ENCODE peak calls at places on chromosomes 5 and 9, in eight cellular contexts. One of them, this sample, is unnamed.
A peak's percentile ranks its signal among the peaks of the same experiment; 100 is the strongest.

GRCh38 chr9:77820293-77820954 is 172.3 kb upstream of the GNA14 start:
- DNase-seq in A549: peak; percentile 47
- DNase-seq in upper lobe of right lung: no peak
- DNase-seq in AG09319: no peak
- DNase-seq in fibroblast of pulmonary artery: peak; percentile 62
- DNase-seq in endodermal cell: no peak
- DNase-seq in psoas muscle: no peak
- DNase-seq in Calu3: no peak
- DNase-seq in this sample: no peak

GRCh38 chr9:137407590-137408300 is 15.2 kb downstream of the EXD3 start:
- DNase-seq in upper lobe of right lung: no peak
- DNase-seq in fibroblast of pulmonary artery: no peak
- DNase-seq in AG09319: no peak
- DNase-seq in A549: no peak
- DNase-seq in Calu3: no peak
- DNase-seq in psoas muscle: peak; percentile 60
- DNase-seq in endodermal cell: no peak
- DNase-seq in this sample: no peak

GRCh38 chr9:133783331-133783731 is 45.2 kb upstream of the SARDH start:
- DNase-seq in AG09319: no peak
- DNase-seq in Calu3: no peak
- DNase-seq in endodermal cell: peak; percentile 22
- DNase-seq in fibroblast of pulmonary artery: no peak
- DNase-seq in upper lobe of right lung: no peak
- DNase-seq in psoas muscle: no peak
- DNase-seq in A549: no peak
- DNase-seq in this sample: no peak

GRCh38 chr9:111349766-111350165 is 19.7 kb upstream of the OR2K2 start:
- DNase-seq in fibroblast of pulmonary artery: no peak
- DNase-seq in A549: no peak
- DNase-seq in psoas muscle: no peak
- DNase-seq in Calu3: no peak
- DNase-seq in upper lobe of right lung: no peak
- DNase-seq in endodermal cell: no peak
- DNase-seq in AG09319: no peak
- DNase-seq in this sample: no peak

GRCh38 chr5:34789021-34789531 is 49.9 kb upstream of the TTC23L start:
- DNase-seq in Calu3: no peak
- DNase-seq in fibroblast of pulmonary artery: peak; percentile 73
- DNase-seq in AG09319: no peak
- DNase-seq in psoas muscle: peak; percentile 17
- DNase-seq in upper lobe of right lung: no peak
- DNase-seq in A549: no peak
- DNase-seq in endodermal cell: no peak
- DNase-seq in this sample: no peak

GRCh38 chr9:83475741-83476140 is 62.5 kb downstream of the FRMD3 start:
- DNase-seq in endodermal cell: no peak
- DNase-seq in fibroblast of pulmonary artery: no peak
- DNase-seq in Calu3: no peak
- DNase-seq in AG09319: no peak
- DNase-seq in A549: no peak
- DNase-seq in psoas muscle: no peak
- DNase-seq in upper lobe of right lung: no peak
- DNase-seq in this sample: no peak

GRCh38 chr9:106964329-106964728 is 101.4 kb downstream of the ZNF462 start:
- DNase-seq in AG09319: no peak
- DNase-seq in fibroblast of pulmonary artery: no peak
- DNase-seq in Calu3: no peak
- DNase-seq in endodermal cell: no peak
- DNase-seq in psoas muscle: no peak
- DNase-seq in A549: no peak
- DNase-seq in upper lobe of right lung: no peak
- DNase-seq in this sample: no peak

GRCh38 chr9:19782005-19782404 is 6.8 kb downstream of the SLC24A2 start:
- DNase-seq in upper lobe of right lung: no peak
- DNase-seq in fibroblast of pulmonary artery: peak; percentile 39
- DNase-seq in Calu3: no peak
- DNase-seq in A549: no peak
- DNase-seq in psoas muscle: no peak
- DNase-seq in AG09319: no peak
- DNase-seq in endodermal cell: peak; percentile 60
- DNase-seq in this sample: no peak

GRCh38 chr9:127562841-127563523 is 49.1 kb upstream of the STXBP1 start:
- DNase-seq in endodermal cell: no peak
- DNase-seq in fibroblast of pulmonary artery: peak; percentile 76
- DNase-seq in Calu3: peak; percentile 38
- DNase-seq in AG09319: no peak
- DNase-seq in psoas muscle: no peak
- DNase-seq in A549: peak; percentile 71
- DNase-seq in upper lobe of right lung: peak; percentile 83
- DNase-seq in this sample: no peak

GRCh38 chr5:112253478-112254250 is 165.4 kb downstream of the EPB41L4A start:
- DNase-seq in upper lobe of right lung: no peak
- DNase-seq in endodermal cell: no peak
- DNase-seq in psoas muscle: peak; percentile 35
- DNase-seq in Calu3: no peak
- DNase-seq in fibroblast of pulmonary artery: peak; percentile 87
- DNase-seq in A549: no peak
- DNase-seq in AG09319: no peak
- DNase-seq in this sample: no peak

GRCh38 chr9:35844628-35845301 is 15.7 kb downstream of the TMEM8B start:
- DNase-seq in endodermal cell: no peak
- DNase-seq in AG09319: peak; percentile 80
- DNase-seq in psoas muscle: no peak
- DNase-seq in A549: no peak
- DNase-seq in fibroblast of pulmonary artery: peak; percentile 93
- DNase-seq in upper lobe of right lung: no peak
- DNase-seq in Calu3: peak; percentile 52
- DNase-seq in this sample: no peak

GRCh38 chr5:82470185-82470584 is 192.0 kb upstream of the RPS23 start:
- DNase-seq in fibroblast of pulmonary artery: peak; percentile 3
- DNase-seq in A549: no peak
- DNase-seq in endodermal cell: no peak
- DNase-seq in AG09319: no peak
- DNase-seq in upper lobe of right lung: no peak
- DNase-seq in psoas muscle: no peak
- DNase-seq in Calu3: no peak
- DNase-seq in this sample: no peak

GRCh38 chr5:10478436-10478835 is 36.8 kb downstream of the ROPN1L start:
- DNase-seq in endodermal cell: no peak
- DNase-seq in fibroblast of pulmonary artery: no peak
- DNase-seq in upper lobe of right lung: no peak
- DNase-seq in psoas muscle: no peak
- DNase-seq in AG09319: no peak
- DNase-seq in Calu3: no peak
- DNase-seq in A549: no peak
- DNase-seq in this sample: no peak

GRCh38 chr5:66958126-66958983 is 238.2 kb downstream of the CD180 start:
- DNase-seq in endodermal cell: no peak
- DNase-seq in AG09319: no peak
- DNase-seq in fibroblast of pulmonary artery: peak; percentile 75
- DNase-seq in upper lobe of right lung: no peak
- DNase-seq in Calu3: no peak
- DNase-seq in psoas muscle: no peak
- DNase-seq in A549: no peak
- DNase-seq in this sample: no peak

GRCh38 chr9:137745541-137745991 is 126.8 kb downstream of the EHMT1 start:
- DNase-seq in Calu3: no peak
- DNase-seq in AG09319: no peak
- DNase-seq in A549: peak; percentile 54
- DNase-seq in upper lobe of right lung: no peak
- DNase-seq in psoas muscle: no peak
- DNase-seq in fibroblast of pulmonary artery: peak; percentile 31
- DNase-seq in endodermal cell: peak; percentile 72
- DNase-seq in this sample: no peak

GRCh38 chr9:33165263-33166151 is 1.6 kb downstream of the B4GALT1 start:
- DNase-seq in AG09319: peak; percentile 83
- DNase-seq in psoas muscle: no peak
- DNase-seq in A549: peak; percentile 73
- DNase-seq in endodermal cell: peak; percentile 56
- DNase-seq in fibroblast of pulmonary artery: peak; percentile 98
- DNase-seq in upper lobe of right lung: no peak
- DNase-seq in Calu3: no peak
- DNase-seq in this sample: no peak

GRCh38 chr9:33166263-33167083 is 663 bp downstream of the B4GALT1 start:
- DNase-seq in endodermal cell: no peak
- DNase-seq in A549: peak; percentile 53
- DNase-seq in Calu3: no peak
- DNase-seq in AG09319: no peak
- DNase-seq in psoas muscle: peak; percentile 58
- DNase-seq in fibroblast of pulmonary artery: no peak
- DNase-seq in upper lobe of right lung: no peak
- DNase-seq in this sample: peak; percentile 34

GRCh38 chr9:33167949-33168535 is 906 bp upstream of the B4GALT1 start:
- DNase-seq in psoas muscle: no peak
- DNase-seq in AG09319: no peak
- DNase-seq in upper lobe of right lung: no peak
- DNase-seq in A549: no peak
- DNase-seq in endodermal cell: peak; percentile 74
- DNase-seq in Calu3: no peak
- DNase-seq in fibroblast of pulmonary artery: no peak
- DNase-seq in this sample: peak; percentile 35

GRCh38 chr9:33168941-33169544 is 1.9 kb upstream of the B4GALT1 start:
- DNase-seq in psoas muscle: no peak
- DNase-seq in A549: no peak
- DNase-seq in endodermal cell: peak; percentile 26
- DNase-seq in upper lobe of right lung: no peak
- DNase-seq in fibroblast of pulmonary artery: no peak
- DNase-seq in Calu3: no peak
- DNase-seq in AG09319: no peak
- DNase-seq in this sample: no peak

GRCh38 chr9:33167084-33167948 is at the start of gene B4GALT1:
- DNase-seq in psoas muscle: peak; percentile 95
- DNase-seq in A549: peak; percentile 87
- DNase-seq in endodermal cell: peak; percentile 97
- DNase-seq in upper lobe of right lung: peak; percentile 99
- DNase-seq in AG09319: peak; percentile 94
- DNase-seq in Calu3: peak; percentile 92
- DNase-seq in fibroblast of pulmonary artery: peak; percentile 96
- DNase-seq in this sample: peak; percentile 89
- TF ChIP-seq CTCF in psoas muscle: no peak
- TF ChIP-seq CTCF in A549: no peak
- TF ChIP-seq CTCF in endodermal cell: no peak
- TF ChIP-seq CTCF in upper lobe of right lung: no peak
- TF ChIP-seq CTCF in AG09319: peak; percentile 0
- TF ChIP-seq CTCF in Calu3: no peak
- TF ChIP-seq CTCF in fibroblast of pulmonary artery: no peak
- TF ChIP-seq CTCF in this sample: no peak

DNA sequence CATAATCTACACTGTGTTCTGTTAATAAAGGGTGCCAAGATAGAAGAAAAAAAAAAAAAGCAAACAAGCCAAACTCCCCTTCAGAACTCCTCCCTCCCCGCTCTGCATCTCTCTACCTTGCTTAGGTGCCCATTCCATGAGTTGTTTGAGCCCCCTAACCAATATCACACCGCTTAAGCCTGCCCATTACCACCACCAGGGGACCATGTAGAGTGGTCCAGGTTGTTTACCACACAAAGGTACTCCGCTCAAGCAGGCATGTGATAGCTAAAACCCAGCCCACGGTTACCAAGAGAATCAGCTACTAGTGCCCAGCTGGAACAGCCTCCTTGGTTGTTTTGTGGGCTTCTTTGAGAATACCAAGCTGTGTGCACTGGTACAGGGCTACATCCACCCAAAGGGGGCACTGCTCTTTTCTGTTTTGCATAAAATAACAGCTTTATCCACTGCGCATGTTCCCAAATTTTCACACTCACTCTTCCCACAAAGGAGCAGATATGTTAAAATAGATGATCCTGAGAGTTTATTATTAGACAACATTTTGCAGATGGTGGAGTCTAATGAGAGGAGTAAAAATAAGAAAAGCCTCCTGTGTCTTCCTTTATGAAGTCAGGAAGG is 304.1 kb downstream of the DEPDC1B start:
- DNase-seq in endodermal cell: peak; percentile 70
- DNase-seq in upper lobe of right lung: no peak
- DNase-seq in Calu3: no peak
- DNase-seq in A549: no peak
- DNase-seq in AG09319: no peak
- DNase-seq in psoas muscle: no peak
- DNase-seq in fibroblast of pulmonary artery: no peak
- DNase-seq in this sample: no peak
- TF ChIP-seq CTCF in endodermal cell: peak; percentile 67
- TF ChIP-seq CTCF in upper lobe of right lung: no peak
- TF ChIP-seq CTCF in Calu3: no peak
- TF ChIP-seq CTCF in A549: no peak
- TF ChIP-seq CTCF in AG09319: no peak
- TF ChIP-seq CTCF in psoas muscle: no peak
- TF ChIP-seq CTCF in fibroblast of pulmonary artery: no peak
- TF ChIP-seq CTCF in this sample: no peak

DNA sequence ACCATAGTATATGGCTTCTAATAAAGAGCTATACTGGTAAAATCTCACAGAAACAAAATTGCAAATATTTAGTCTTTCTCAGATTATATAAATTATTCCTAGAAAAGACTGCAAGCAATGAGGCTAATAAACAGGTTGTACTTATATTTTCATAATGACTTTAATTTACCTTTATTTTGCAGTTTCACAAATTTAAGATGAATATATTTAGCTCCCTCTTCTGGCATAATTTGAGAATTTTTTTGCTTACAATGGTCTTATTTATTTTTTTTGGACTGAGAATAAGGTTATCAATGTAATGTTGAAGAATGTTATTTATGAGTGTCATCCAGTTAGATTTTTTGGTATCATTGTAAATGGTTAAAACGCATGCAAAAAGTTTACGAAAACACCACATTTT is 56.7 kb downstream of the PIK3R1 start:
- DNase-seq in upper lobe of right lung: no peak
- DNase-seq in Calu3: no peak
- DNase-seq in A549: no peak
- DNase-seq in fibroblast of pulmonary artery: peak; percentile 45
- DNase-seq in psoas muscle: no peak
- DNase-seq in AG09319: no peak
- DNase-seq in endodermal cell: no peak
- DNase-seq in this sample: no peak
- TF ChIP-seq CTCF in upper lobe of right lung: peak; percentile 46
- TF ChIP-seq CTCF in Calu3: no peak
- TF ChIP-seq CTCF in A549: peak; percentile 42
- TF ChIP-seq CTCF in fibroblast of pulmonary artery: peak; percentile 33
- TF ChIP-seq CTCF in psoas muscle: peak; percentile 36
- TF ChIP-seq CTCF in AG09319: peak; percentile 30
- TF ChIP-seq CTCF in endodermal cell: peak; percentile 60
- TF ChIP-seq CTCF in this sample: peak; percentile 76

DNA sequence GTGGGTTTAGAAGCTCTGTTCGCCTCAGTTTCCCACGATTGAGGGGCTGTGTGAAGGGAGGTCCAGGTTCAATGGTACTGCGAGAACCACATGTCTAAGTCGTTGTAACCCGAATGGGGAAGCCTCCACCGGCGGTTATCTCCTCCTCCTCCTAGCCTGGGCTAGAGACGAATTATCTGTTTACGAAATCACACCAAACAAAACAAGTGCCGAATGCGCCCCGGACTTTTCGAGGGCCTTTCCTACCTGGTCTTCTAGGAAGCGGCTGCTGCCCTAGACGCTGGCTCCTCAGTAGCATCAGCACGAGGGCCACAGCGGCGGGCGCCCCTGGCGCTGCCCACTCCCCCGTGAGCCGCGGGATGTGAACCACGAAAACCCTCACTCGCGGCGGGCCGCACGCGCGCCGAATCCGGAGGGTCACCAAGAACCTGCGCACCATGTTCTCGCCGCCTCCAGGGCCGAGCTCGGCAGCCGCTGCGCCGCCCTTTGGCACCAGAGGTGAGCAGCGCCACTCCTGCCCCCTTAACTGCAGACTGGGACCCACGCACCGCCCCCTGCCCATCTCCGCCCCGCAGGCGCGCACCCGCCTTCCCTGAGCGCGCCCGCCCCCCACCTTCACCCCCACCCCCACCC is at the start of gene CDKN2A:
- DNase-seq in upper lobe of right lung: peak; percentile 78
- DNase-seq in psoas muscle: no peak
- DNase-seq in fibroblast of pulmonary artery: peak; percentile 55
- DNase-seq in Calu3: peak; percentile 77
- DNase-seq in A549: no peak
- DNase-seq in endodermal cell: peak; percentile 84
- DNase-seq in AG09319: no peak
- DNase-seq in this sample: peak; percentile 36
- TF ChIP-seq CTCF in upper lobe of right lung: no peak
- TF ChIP-seq CTCF in psoas muscle: no peak
- TF ChIP-seq CTCF in fibroblast of pulmonary artery: no peak
- TF ChIP-seq CTCF in Calu3: no peak
- TF ChIP-seq CTCF in A549: no peak
- TF ChIP-seq CTCF in endodermal cell: peak; percentile 34
- TF ChIP-seq CTCF in AG09319: peak; percentile 9
- TF ChIP-seq CTCF in this sample: no peak